ENCODE peak calls at places on chromosomes 4 and X, in five cellular contexts. One of them, this sample, is unnamed.

GRCh38 chrX:43881410-43882293 is 598 bp downstream of the MAOB start:
- DNase-seq in HCT116: no peak
- DNase-seq in mesenchymal stem cell: no peak
- DNase-seq in neuronal stem cell: no peak
- DNase-seq in fibroblast of lung: no peak
- DNase-seq in this sample: no peak

GRCh38 chr4:168832746-168833575 is 177.1 kb downstream of the CBR4 start:
- DNase-seq in HCT116: no peak
- DNase-seq in mesenchymal stem cell: peak
- DNase-seq in neuronal stem cell: no peak
- DNase-seq in fibroblast of lung: no peak
- DNase-seq in this sample: peak

GRCh38 chrX:152926279-152926678 is 28.4 kb downstream of the ZNF185 start:
- DNase-seq in HCT116: peak
- DNase-seq in mesenchymal stem cell: peak
- DNase-seq in neuronal stem cell: peak
- DNase-seq in fibroblast of lung: peak
- DNase-seq in this sample: peak

GRCh38 chr4:168092176-168092712 is at the start of gene ANXA10:
- DNase-seq in HCT116: no peak
- DNase-seq in mesenchymal stem cell: no peak
- DNase-seq in neuronal stem cell: no peak
- DNase-seq in fibroblast of lung: no peak
- DNase-seq in this sample: no peak

GRCh38 chr4:17094811-17095210 is 196.4 kb upstream of the LDB2 start:
- DNase-seq in HCT116: no peak
- DNase-seq in mesenchymal stem cell: no peak
- DNase-seq in neuronal stem cell: no peak
- DNase-seq in fibroblast of lung: no peak
- DNase-seq in this sample: no peak

GRCh38 chrX:17081535-17081934 is 135.1 kb downstream of the REPS2 start:
- DNase-seq in HCT116: no peak
- DNase-seq in mesenchymal stem cell: no peak
- DNase-seq in neuronal stem cell: no peak
- DNase-seq in fibroblast of lung: no peak
- DNase-seq in this sample: no peak

GRCh38 chr4:2047781-2048581 is 11.1 kb upstream of the NAT8L start:
- DNase-seq in HCT116: no peak
- DNase-seq in mesenchymal stem cell: no peak
- DNase-seq in neuronal stem cell: no peak
- DNase-seq in fibroblast of lung: no peak
- DNase-seq in this sample: no peak

GRCh38 chrX:140504371-140505324 is at the start of gene SOX3:
- DNase-seq in HCT116: no peak
- DNase-seq in mesenchymal stem cell: no peak
- DNase-seq in neuronal stem cell: peak
- DNase-seq in fibroblast of lung: no peak
- DNase-seq in this sample: peak

GRCh38 chr4:129545599-129546278 is 449.8 kb downstream of the C4orf33 start:
- DNase-seq in HCT116: no peak
- DNase-seq in mesenchymal stem cell: no peak
- DNase-seq in neuronal stem cell: no peak
- DNase-seq in fibroblast of lung: peak
- DNase-seq in this sample: no peak

GRCh38 chr4:76977731-76978350 is 28.3 kb downstream of the SEPTIN11 start:
- DNase-seq in HCT116: no peak
- DNase-seq in mesenchymal stem cell: peak
- DNase-seq in neuronal stem cell: no peak
- DNase-seq in fibroblast of lung: peak
- DNase-seq in this sample: no peak

GRCh38 chr4:106032851-106033286 is 137.6 kb downstream of the NPNT start:
- DNase-seq in HCT116: no peak
- DNase-seq in mesenchymal stem cell: peak
- DNase-seq in neuronal stem cell: no peak
- DNase-seq in fibroblast of lung: no peak
- DNase-seq in this sample: no peak

GRCh38 chr4:102606846-102607440 is 105.8 kb downstream of the NFKB1 start:
- DNase-seq in HCT116: no peak
- DNase-seq in mesenchymal stem cell: no peak
- DNase-seq in neuronal stem cell: no peak
- DNase-seq in fibroblast of lung: no peak
- DNase-seq in this sample: no peak

GRCh38 chr4:3368841-3369760 is 72.7 kb upstream of the HGFAC start:
- DNase-seq in HCT116: no peak
- DNase-seq in mesenchymal stem cell: peak
- DNase-seq in neuronal stem cell: no peak
- DNase-seq in fibroblast of lung: no peak
- DNase-seq in this sample: no peak

GRCh38 chr4:24130637-24131036 is 240.8 kb upstream of the PPARGC1A start:
- DNase-seq in HCT116: no peak
- DNase-seq in mesenchymal stem cell: no peak
- DNase-seq in neuronal stem cell: no peak
- DNase-seq in fibroblast of lung: no peak
- DNase-seq in this sample: no peak

GRCh38 chrX:102840871-102841705 is 96.0 kb upstream of the RAB40AL start:
- DNase-seq in HCT116: no peak
- DNase-seq in mesenchymal stem cell: peak
- DNase-seq in neuronal stem cell: no peak
- DNase-seq in fibroblast of lung: peak
- DNase-seq in this sample: no peak

GRCh38 chr4:8002525-8003309 is 63.1 kb upstream of the AFAP1 start:
- DNase-seq in HCT116: no peak
- DNase-seq in mesenchymal stem cell: no peak
- DNase-seq in neuronal stem cell: no peak
- DNase-seq in fibroblast of lung: no peak
- DNase-seq in this sample: no peak

GRCh38 chrX:150693782-150694574 is 782 bp downstream of the MTMR1 start:
- DNase-seq in HCT116: peak
- DNase-seq in mesenchymal stem cell: peak
- DNase-seq in neuronal stem cell: no peak
- DNase-seq in fibroblast of lung: peak
- DNase-seq in this sample: peak

GRCh38 chrX:40735318-40736169 is at the start of gene MED14:
- DNase-seq in HCT116: peak
- DNase-seq in mesenchymal stem cell: peak
- DNase-seq in neuronal stem cell: peak
- DNase-seq in fibroblast of lung: peak
- DNase-seq in this sample: peak

GRCh38 chr4:139208404-139208945 is 31.5 kb upstream of the ELF2 start:
- DNase-seq in HCT116: no peak
- DNase-seq in mesenchymal stem cell: peak
- DNase-seq in neuronal stem cell: no peak
- DNase-seq in fibroblast of lung: peak
- DNase-seq in this sample: no peak

GRCh38 chr4:57303012-57303751 is 193.0 kb upstream of the IGFBP7 start:
- DNase-seq in HCT116: no peak
- DNase-seq in mesenchymal stem cell: peak
- DNase-seq in neuronal stem cell: no peak
- DNase-seq in fibroblast of lung: no peak
- DNase-seq in this sample: no peak

GRCh38 chr4:157115613-157116340 is 39.8 kb downstream of the GLRB start:
- DNase-seq in HCT116: no peak
- DNase-seq in mesenchymal stem cell: peak
- DNase-seq in neuronal stem cell: no peak
- DNase-seq in fibroblast of lung: peak
- DNase-seq in this sample: no peak

GRCh38 chr4:171017596-171017995 is 795.6 kb upstream of the GALNTL6 start:
- DNase-seq in HCT116: no peak
- DNase-seq in mesenchymal stem cell: peak
- DNase-seq in neuronal stem cell: peak
- DNase-seq in fibroblast of lung: no peak
- DNase-seq in this sample: no peak

GRCh38 chrX:19772306-19772705 is 115.1 kb downstream of the SH3KBP1 start:
- DNase-seq in HCT116: no peak
- DNase-seq in mesenchymal stem cell: peak
- DNase-seq in neuronal stem cell: no peak
- DNase-seq in fibroblast of lung: peak
- DNase-seq in this sample: no peak

GRCh38 chrX:129540068-129540653 is at the start of gene OCRL:
- DNase-seq in HCT116: peak
- DNase-seq in mesenchymal stem cell: peak
- DNase-seq in neuronal stem cell: peak
- DNase-seq in fibroblast of lung: peak
- DNase-seq in this sample: peak

GRCh38 chr4:31291238-31291637 is 571.1 kb downstream of the PCDH7 start:
- DNase-seq in HCT116: no peak
- DNase-seq in mesenchymal stem cell: no peak
- DNase-seq in neuronal stem cell: no peak
- DNase-seq in fibroblast of lung: no peak
- DNase-seq in this sample: no peak

GRCh38 chr4:113741971-113742370 is 19.6 kb downstream of the CAMK2D start:
- DNase-seq in HCT116: no peak
- DNase-seq in mesenchymal stem cell: no peak
- DNase-seq in neuronal stem cell: no peak
- DNase-seq in fibroblast of lung: no peak
- DNase-seq in this sample: no peak

GRCh38 chr4:88526221-88526815 is 2.7 kb upstream of the PYURF start:
- DNase-seq in HCT116: no peak
- DNase-seq in mesenchymal stem cell: no peak
- DNase-seq in neuronal stem cell: no peak
- DNase-seq in fibroblast of lung: peak
- DNase-seq in this sample: no peak

GRCh38 chr4:168614316-168615057 is 117.6 kb downstream of the PALLD start:
- DNase-seq in HCT116: no peak
- DNase-seq in mesenchymal stem cell: no peak
- DNase-seq in neuronal stem cell: no peak
- DNase-seq in fibroblast of lung: no peak
- DNase-seq in this sample: no peak

GRCh38 chrX:9829308-9830267 is 43.4 kb downstream of the SHROOM2 start:
- DNase-seq in HCT116: peak
- DNase-seq in mesenchymal stem cell: peak
- DNase-seq in neuronal stem cell: no peak
- DNase-seq in fibroblast of lung: peak
- DNase-seq in this sample: no peak

GRCh38 chr4:76011700-76012387 is 4.5 kb upstream of the CXCL9 start:
- DNase-seq in HCT116: no peak
- DNase-seq in mesenchymal stem cell: peak
- DNase-seq in neuronal stem cell: no peak
- DNase-seq in fibroblast of lung: peak
- DNase-seq in this sample: peak

GRCh38 chr4:48252313-48252712 is 17.3 kb downstream of the TEC start:
- DNase-seq in HCT116: no peak
- DNase-seq in mesenchymal stem cell: no peak
- DNase-seq in neuronal stem cell: no peak
- DNase-seq in fibroblast of lung: no peak
- DNase-seq in this sample: no peak

GRCh38 chrX:50613846-50614245 is 143.2 kb upstream of the DGKK start:
- DNase-seq in HCT116: no peak
- DNase-seq in mesenchymal stem cell: no peak
- DNase-seq in neuronal stem cell: no peak
- DNase-seq in fibroblast of lung: no peak
- DNase-seq in this sample: no peak

GRCh38 chrX:3142259-3143042 is 101.2 kb downstream of the ARSF start:
- DNase-seq in HCT116: peak
- DNase-seq in mesenchymal stem cell: no peak
- DNase-seq in neuronal stem cell: no peak
- DNase-seq in fibroblast of lung: no peak
- DNase-seq in this sample: no peak

GRCh38 chr4:42460043-42460442 is 62.8 kb downstream of the SHISA3 start:
- DNase-seq in HCT116: no peak
- DNase-seq in mesenchymal stem cell: no peak
- DNase-seq in neuronal stem cell: no peak
- DNase-seq in fibroblast of lung: no peak
- DNase-seq in this sample: no peak

GRCh38 chr4:185202984-185203379 is 818 bp downstream of the CFAP97 start:
- DNase-seq in HCT116: no peak
- DNase-seq in mesenchymal stem cell: no peak
- DNase-seq in neuronal stem cell: no peak
- DNase-seq in fibroblast of lung: no peak
- DNase-seq in this sample: no peak
- H2AFZ ChIP-seq in HCT116: no peak
- H2AFZ ChIP-seq in mesenchymal stem cell: no peak
- H2AFZ ChIP-seq in neuronal stem cell: peak
- H2AFZ ChIP-seq in fibroblast of lung: no peak
- H2AFZ ChIP-seq in this sample: no peak

DNA sequence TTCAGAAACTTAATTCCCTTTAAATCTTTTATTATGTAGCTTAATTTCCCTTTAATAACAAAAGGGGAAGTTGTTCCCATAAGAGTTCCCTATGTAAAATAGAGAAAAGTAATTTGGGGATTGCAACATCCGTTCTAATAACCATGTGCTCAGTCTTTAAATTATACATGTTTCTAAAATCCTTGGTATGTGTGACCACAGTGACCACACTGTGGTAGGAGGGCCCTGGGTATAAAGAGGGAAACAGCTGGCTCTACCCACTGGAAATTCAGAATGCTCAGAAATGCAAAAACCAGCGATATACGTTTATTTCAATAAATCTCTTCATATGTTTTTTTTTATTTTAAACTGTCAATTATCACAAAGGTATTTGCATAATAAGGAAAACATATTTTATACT is 219.1 kb downstream of the FGF13 start:
- DNase-seq in HCT116: no peak
- DNase-seq in mesenchymal stem cell: no peak
- DNase-seq in neuronal stem cell: no peak
- DNase-seq in fibroblast of lung: no peak
- DNase-seq in this sample: no peak
- H3K4me2 ChIP-seq in HCT116: no peak
- H3K4me2 ChIP-seq in mesenchymal stem cell: no peak
- H3K4me2 ChIP-seq in neuronal stem cell: no peak
- H3K4me2 ChIP-seq in fibroblast of lung: no peak
- H3K4me2 ChIP-seq in this sample: no peak

DNA sequence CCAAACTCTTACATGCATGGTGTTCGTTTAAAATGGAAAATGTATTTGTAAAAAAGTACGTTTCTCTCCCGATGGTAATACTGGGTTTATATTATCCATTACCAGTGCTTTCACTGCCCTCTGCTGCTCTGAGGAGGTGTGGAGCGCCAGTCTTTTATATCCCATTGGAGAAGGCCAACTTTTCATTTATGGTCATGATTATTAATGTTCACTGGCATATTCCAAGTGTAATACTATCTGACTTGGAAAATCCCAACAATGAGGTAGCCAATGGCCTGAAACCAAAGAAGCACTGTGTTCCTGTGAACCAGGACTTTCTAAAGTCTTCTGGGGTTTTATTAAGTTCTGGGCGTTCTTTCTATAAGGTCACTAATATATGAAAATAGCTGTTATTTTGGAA is 80.7 kb downstream of the SYNPO2 start:
- DNase-seq in HCT116: peak
- DNase-seq in mesenchymal stem cell: peak
- DNase-seq in neuronal stem cell: no peak
- DNase-seq in fibroblast of lung: peak
- DNase-seq in this sample: no peak
- H2AFZ ChIP-seq in HCT116: peak
- H2AFZ ChIP-seq in mesenchymal stem cell: no peak
- H2AFZ ChIP-seq in neuronal stem cell: no peak
- H2AFZ ChIP-seq in fibroblast of lung: no peak
- H2AFZ ChIP-seq in this sample: no peak

GRCh38 chrX:15769300-15769954 is 20.9 kb upstream of the ZRSR2 start:
- DNase-seq in HCT116: no peak
- DNase-seq in mesenchymal stem cell: peak
- DNase-seq in neuronal stem cell: no peak
- DNase-seq in fibroblast of lung: no peak
- DNase-seq in this sample: peak
- H3K4me2 ChIP-seq in HCT116: no peak
- H3K4me2 ChIP-seq in mesenchymal stem cell: no peak
- H3K4me2 ChIP-seq in neuronal stem cell: no peak
- H3K4me2 ChIP-seq in fibroblast of lung: no peak
- H3K4me2 ChIP-seq in this sample: no peak